ENCODE peak calls at places on chromosomes 4 and X, in ten cellular contexts. I is Calu3; E is AG04449; F is NCI-H1092; Q is lung; V is IMR-90; U is AG08395; R is AG09309; P is activated T-helper 9 cell treated with anti-CD3 and anti-CD28 coated beads, Interleukin-2, amount 50 U/mL, for 16 hours; C is activated CD4-positive, CD25-positive, alpha-beta regulatory T cell. Z is an unnamed sample.

GRCh38 chr4:98631506-98631905 is 26.9 kb downstream of the TSPAN5 start:
- DNase-seq in I (no peak), E (no peak), F (no peak), Q (no peak), V (no peak), U (no peak), R (no peak), P (no peak), C (no peak), Z (no peak)

GRCh38 chrX:110178179-110178865 is 139.6 kb downstream of the AMMECR1 start:
- DNase-seq in I (no peak), E (no peak), F (no peak), Q (no peak), V (no peak), U (no peak), R (no peak), P (no peak), C (no peak), Z (no peak)

GRCh38 chr4:159367421-159368105 is 264.7 kb downstream of the RAPGEF2 start:
- DNase-seq in I (no peak), E (no peak), F (no peak), Q (no peak), V (no peak), U (no peak), R (no peak), P (no peak), C (no peak), Z (no peak)

GRCh38 chrX:3256868-3257267 is 89.6 kb downstream of the MXRA5 start:
- DNase-seq in I (no peak), E (no peak), F (no peak), Q (no peak), V (no peak), U (no peak), R (no peak), P (no peak), C (no peak), Z (no peak)

GRCh38 chr4:184100297-184100885 is 117.3 kb downstream of the ENPP6 start:
- DNase-seq in I (no peak), E (no peak), F (peak), Q (peak), V (peak), U (no peak), R (no peak), P (peak), C (no peak), Z (peak)

GRCh38 chr4:56215901-56216300 is 171.4 kb downstream of the AASDH start:
- DNase-seq in I (peak), E (no peak), F (no peak), Q (no peak), V (peak), U (peak), R (no peak), P (no peak), C (no peak), Z (no peak)

GRCh38 chrX:123590842-123591491 is 141.9 kb downstream of the THOC2 start:
- DNase-seq in I (no peak), E (no peak), F (no peak), Q (no peak), V (peak), U (peak), R (no peak), P (no peak), C (no peak), Z (no peak)

GRCh38 chr4:2049811-2050210 is 9.3 kb upstream of the NAT8L start:
- DNase-seq in I (no peak), E (no peak), F (no peak), Q (no peak), V (no peak), U (no peak), R (no peak), P (no peak), C (no peak), Z (no peak)

GRCh38 chr4:60865238-60865637 is 334.9 kb upstream of the ADGRL3 start:
- DNase-seq in I (no peak), E (no peak), F (no peak), Q (no peak), V (no peak), U (no peak), R (no peak), P (no peak), C (no peak), Z (no peak)

GRCh38 chr4:166435449-166435848 is 562.4 kb downstream of the TLL1 start:
- DNase-seq in I (no peak), E (peak), F (no peak), Q (no peak), V (peak), U (no peak), R (peak), P (no peak), C (no peak), Z (no peak)

GRCh38 chr4:180828455-180829018 is 1414.7 kb upstream of the TENM3 start:
- DNase-seq in I (peak), E (peak), F (peak), Q (no peak), V (peak), U (peak), R (peak), P (no peak), C (no peak), Z (no peak)

GRCh38 chrX:129480889-129481288 is 42.4 kb downstream of the SMARCA1 start:
- DNase-seq in I (no peak), E (no peak), F (no peak), Q (no peak), V (no peak), U (no peak), R (no peak), P (no peak), C (no peak), Z (no peak)

GRCh38 chr4:101191302-101192098 is 155.8 kb downstream of the PPP3CA start:
- DNase-seq in I (no peak), E (peak), F (peak), Q (peak), V (peak), U (peak), R (peak), P (no peak), C (no peak), Z (peak)

GRCh38 chr4:54664400-54664799 is 6.6 kb downstream of the KIT start:
- DNase-seq in I (no peak), E (no peak), F (no peak), Q (no peak), V (no peak), U (no peak), R (no peak), P (no peak), C (no peak), Z (no peak)

Z was measured in head of caudate nucleus.